ENCODE peak calls at places on chromosomes 11 and 22, in nine cellular contexts. J is HL-60; F is iris pigment epithelial cell; O is heart right ventricle; T is EL; P is GM04503; X is NCI-H2171 treated with DMSO at 0.1 percent for 48 hours; G is central memory CD4-positive, alpha-beta T cell; Y is stimulated activated CD4-positive, alpha-beta T cell treated with anti-CD3 and anti-CD28 coated beads, Interleukin-1b, Interleukin-23, amount 100 ng/mL, for 1 hour. A is an unnamed sample.

GRCh38 chr11:34680918-34681554 is 60.1 kb downstream of the EHF start:
- DNase-seq in T (peak), G (no peak), F (peak), P (peak), Y (no peak), X (no peak), J (no peak), O (no peak), A (no peak)

GRCh38 chr22:32270641-32271369 is 15.7 kb upstream of the SLC5A4 start:
- DNase-seq in X (no peak), F (no peak), G (no peak), O (no peak), P (no peak), T (no peak), J (no peak), Y (no peak), A (no peak)

GRCh38 chr11:19727246-19727645 is 14.6 kb downstream of the NAV2 start:
- DNase-seq in T (peak), J (no peak), F (peak), G (no peak), X (peak), P (no peak), O (no peak), Y (no peak), A (peak)

GRCh38 chr11:59145534-59145933 is 2.9 kb downstream of the FAM111A start:
- DNase-seq in Y (no peak), J (peak), G (no peak), F (peak), O (no peak), X (no peak), P (no peak), T (peak), A (no peak)

GRCh38 chr11:130156108-130157022 is 3.2 kb upstream of the ST14 start:
- DNase-seq in T (peak), P (no peak), J (no peak), F (no peak), X (no peak), G (no peak), O (no peak), Y (no peak), A (no peak)

GRCh38 chr11:121032546-121032945 is 8.6 kb downstream of the TBCEL start:
- DNase-seq in O (no peak), T (no peak), Y (no peak), G (no peak), X (no peak), P (no peak), F (no peak), J (no peak), A (no peak)

GRCh38 chr11:2914475-2915195 is 14.6 kb downstream of the PHLDA2 start:
- DNase-seq in P (no peak), J (no peak), X (no peak), G (no peak), Y (no peak), O (peak), T (no peak), F (no peak), A (no peak)

GRCh38 chr11:12279672-12280108 is 97.7 kb upstream of the PARVA start:
- DNase-seq in Y (no peak), F (no peak), J (no peak), X (no peak), P (no peak), T (no peak), O (no peak), G (no peak), A (no peak)

GRCh38 chr11:66510271-66510989 is at the start of gene BBS1:
- DNase-seq in T (peak), G (peak), X (peak), J (peak), O (peak), P (peak), F (peak), Y (peak), A (peak)

GRCh38 chr11:28026634-28027290 is 81.2 kb downstream of the KIF18A start:
- DNase-seq in Y (no peak), O (no peak), F (no peak), X (no peak), T (no peak), P (no peak), G (no peak), J (no peak), A (no peak)